ENCODE peak calls at places on chromosomes 12 and 14, in seven cellular contexts. One of them, this sample, is unnamed.

GRCh38 chr14:72472845-72473244 is 421.1 kb downstream of the DPF3 start:
- DNase-seq in tibial artery: no peak
- DNase-seq in ascending aorta: no peak
- DNase-seq in ovary: no peak
- DNase-seq in cardiac muscle cell: no peak
- DNase-seq in A673: peak; percentile 29
- DNase-seq in H9: no peak
- DNase-seq in this sample: no peak

GRCh38 chr14:103456167-103456835 is 66.3 kb downstream of the CKB start:
- DNase-seq in cardiac muscle cell: no peak
- DNase-seq in A673: peak; percentile 78
- DNase-seq in H9: no peak
- DNase-seq in tibial artery: no peak
- DNase-seq in ascending aorta: no peak
- DNase-seq in ovary: no peak
- DNase-seq in this sample: no peak

GRCh38 chr14:30443368-30444007 is 115.5 kb upstream of the G2E3 start:
- DNase-seq in A673: peak; percentile 59
- DNase-seq in ovary: no peak
- DNase-seq in tibial artery: no peak
- DNase-seq in ascending aorta: no peak
- DNase-seq in H9: no peak
- DNase-seq in cardiac muscle cell: peak; percentile 66
- DNase-seq in this sample: no peak

GRCh38 chr12:127107744-127108143 is 1159.2 kb upstream of the TMEM132C start:
- DNase-seq in A673: no peak
- DNase-seq in H9: no peak
- DNase-seq in tibial artery: no peak
- DNase-seq in cardiac muscle cell: no peak
- DNase-seq in ascending aorta: no peak
- DNase-seq in ovary: no peak
- DNase-seq in this sample: no peak

GRCh38 chr14:105168496-105168978 is at the start of gene JAG2:
- DNase-seq in tibial artery: no peak
- DNase-seq in cardiac muscle cell: peak; percentile 78
- DNase-seq in ascending aorta: no peak
- DNase-seq in H9: peak; percentile 73
- DNase-seq in ovary: no peak
- DNase-seq in A673: peak; percentile 73
- DNase-seq in this sample: no peak

GRCh38 chr12:18749381-18749957 is 11.6 kb downstream of the CAPZA3 start:
- DNase-seq in ovary: no peak
- DNase-seq in cardiac muscle cell: no peak
- DNase-seq in H9: no peak
- DNase-seq in A673: no peak
- DNase-seq in ascending aorta: no peak
- DNase-seq in tibial artery: no peak
- DNase-seq in this sample: no peak

GRCh38 chr12:2624543-2625266 is 170.1 kb upstream of the FKBP4 start:
- DNase-seq in ascending aorta: no peak
- DNase-seq in ovary: no peak
- DNase-seq in cardiac muscle cell: peak; percentile 41
- DNase-seq in tibial artery: no peak
- DNase-seq in H9: peak; percentile 87
- DNase-seq in A673: peak; percentile 85
- DNase-seq in this sample: no peak

GRCh38 chr12:120404271-120404670 is 33.6 kb upstream of the COX6A1 start:
- DNase-seq in ovary: no peak
- DNase-seq in A673: peak; percentile 22
- DNase-seq in ascending aorta: no peak
- DNase-seq in H9: no peak
- DNase-seq in tibial artery: no peak
- DNase-seq in cardiac muscle cell: no peak
- DNase-seq in this sample: no peak

GRCh38 chr12:110349521-110350151 is 53.9 kb downstream of the ANAPC7 start:
- DNase-seq in ovary: no peak
- DNase-seq in cardiac muscle cell: no peak
- DNase-seq in A673: peak; percentile 49
- DNase-seq in tibial artery: no peak
- DNase-seq in H9: no peak
- DNase-seq in ascending aorta: no peak
- DNase-seq in this sample: no peak

GRCh38 chr12:119444462-119445044 is 110.0 kb downstream of the CCDC60 start:
- DNase-seq in H9: peak; percentile 87
- DNase-seq in A673: peak; percentile 88
- DNase-seq in tibial artery: no peak
- DNase-seq in ovary: no peak
- DNase-seq in cardiac muscle cell: peak; percentile 77
- DNase-seq in ascending aorta: no peak
- DNase-seq in this sample: no peak

GRCh38 chr12:53602176-53602942 is 23.8 kb downstream of the ATF7 start:
- DNase-seq in ovary: no peak
- DNase-seq in tibial artery: no peak
- DNase-seq in cardiac muscle cell: no peak
- DNase-seq in A673: no peak
- DNase-seq in H9: no peak
- DNase-seq in ascending aorta: no peak
- DNase-seq in this sample: no peak

GRCh38 chr12:53600490-53601295 is 25.5 kb downstream of the ATF7 start:
- DNase-seq in ovary: no peak
- DNase-seq in cardiac muscle cell: no peak
- DNase-seq in A673: no peak
- DNase-seq in H9: no peak
- DNase-seq in tibial artery: no peak
- DNase-seq in ascending aorta: no peak
- DNase-seq in this sample: no peak

GRCh38 chr12:53601296-53601847 is 24.8 kb downstream of the ATF7 start:
- DNase-seq in tibial artery: no peak
- DNase-seq in A673: peak; percentile 50
- DNase-seq in H9: no peak
- DNase-seq in cardiac muscle cell: no peak
- DNase-seq in ascending aorta: no peak
- DNase-seq in ovary: no peak
- DNase-seq in this sample: no peak

GRCh38 chr12:53596920-53597363 is 29.2 kb downstream of the ATF7 start:
- DNase-seq in ascending aorta: no peak
- DNase-seq in cardiac muscle cell: peak; percentile 14
- DNase-seq in H9: no peak
- DNase-seq in A673: no peak
- DNase-seq in tibial artery: no peak
- DNase-seq in ovary: no peak
- DNase-seq in this sample: no peak

GRCh38 chr12:53599579-53599978 is 26.6 kb downstream of the ATF7 start:
- DNase-seq in A673: no peak
- DNase-seq in H9: no peak
- DNase-seq in ascending aorta: no peak
- DNase-seq in ovary: no peak
- DNase-seq in cardiac muscle cell: no peak
- DNase-seq in tibial artery: no peak
- DNase-seq in this sample: no peak
- TF ChIP-seq CTCF in A673: peak; percentile 47
- TF ChIP-seq CTCF in H9: no peak
- TF ChIP-seq CTCF in ascending aorta: no peak
- TF ChIP-seq CTCF in ovary: no peak
- TF ChIP-seq CTCF in cardiac muscle cell: peak; percentile 9
- TF ChIP-seq CTCF in tibial artery: no peak
- TF ChIP-seq CTCF in this sample: no peak

DNA sequence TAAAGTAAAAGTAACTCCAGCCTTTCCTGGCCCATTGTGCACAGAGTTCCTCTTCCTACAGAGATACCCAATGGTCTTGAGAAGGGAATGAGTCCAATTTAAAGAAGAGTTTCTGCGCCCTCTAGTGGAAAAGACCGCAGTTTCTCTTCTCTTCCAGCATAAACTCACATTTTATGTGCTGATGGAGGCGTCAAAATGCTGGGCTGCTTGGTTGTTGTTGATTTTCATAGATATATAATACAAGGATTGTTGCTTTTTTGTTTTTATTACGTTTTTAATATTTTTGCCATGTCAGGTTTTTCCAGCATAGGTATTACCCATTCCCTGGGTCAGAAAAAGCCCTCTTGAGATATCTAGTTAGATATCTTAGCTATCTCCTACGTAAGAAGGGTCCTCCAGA is 356.9 kb upstream of the STXBP6 start:
- DNase-seq in tibial artery: no peak
- DNase-seq in ascending aorta: no peak
- DNase-seq in A673: peak; percentile 83
- DNase-seq in cardiac muscle cell: peak; percentile 79
- DNase-seq in ovary: no peak
- DNase-seq in H9: peak; percentile 56
- DNase-seq in this sample: no peak
- TF ChIP-seq CTCF in tibial artery: no peak
- TF ChIP-seq CTCF in ascending aorta: no peak
- TF ChIP-seq CTCF in A673: peak; percentile 82
- TF ChIP-seq CTCF in cardiac muscle cell: peak; percentile 33
- TF ChIP-seq CTCF in ovary: no peak
- TF ChIP-seq CTCF in H9: peak; percentile 76
- TF ChIP-seq CTCF in this sample: peak; percentile 58

GRCh38 chr14:92456215-92457017 is 57.2 kb upstream of the RIN3 start:
- DNase-seq in H9: peak; percentile 83
- DNase-seq in A673: peak; percentile 20
- DNase-seq in tibial artery: no peak
- DNase-seq in cardiac muscle cell: peak; percentile 83
- DNase-seq in ovary: no peak
- DNase-seq in ascending aorta: peak; percentile 77
- DNase-seq in this sample: peak; percentile 81

GRCh38 chr14:92458959-92459478 is 54.6 kb upstream of the RIN3 start:
- DNase-seq in H9: peak; percentile 20
- DNase-seq in cardiac muscle cell: no peak
- DNase-seq in A673: no peak
- DNase-seq in ovary: no peak
- DNase-seq in tibial artery: no peak
- DNase-seq in ascending aorta: no peak
- DNase-seq in this sample: no peak

GRCh38 chr14:92455231-92455630 is 58.4 kb upstream of the RIN3 start:
- DNase-seq in tibial artery: no peak
- DNase-seq in H9: no peak
- DNase-seq in ovary: no peak
- DNase-seq in A673: no peak
- DNase-seq in cardiac muscle cell: no peak
- DNase-seq in ascending aorta: no peak
- DNase-seq in this sample: no peak

GRCh38 chr14:92458136-92458958 is 55.2 kb upstream of the RIN3 start:
- DNase-seq in ovary: no peak
- DNase-seq in A673: no peak
- DNase-seq in tibial artery: no peak
- DNase-seq in cardiac muscle cell: no peak
- DNase-seq in ascending aorta: no peak
- DNase-seq in H9: no peak
- DNase-seq in this sample: no peak

DNA sequence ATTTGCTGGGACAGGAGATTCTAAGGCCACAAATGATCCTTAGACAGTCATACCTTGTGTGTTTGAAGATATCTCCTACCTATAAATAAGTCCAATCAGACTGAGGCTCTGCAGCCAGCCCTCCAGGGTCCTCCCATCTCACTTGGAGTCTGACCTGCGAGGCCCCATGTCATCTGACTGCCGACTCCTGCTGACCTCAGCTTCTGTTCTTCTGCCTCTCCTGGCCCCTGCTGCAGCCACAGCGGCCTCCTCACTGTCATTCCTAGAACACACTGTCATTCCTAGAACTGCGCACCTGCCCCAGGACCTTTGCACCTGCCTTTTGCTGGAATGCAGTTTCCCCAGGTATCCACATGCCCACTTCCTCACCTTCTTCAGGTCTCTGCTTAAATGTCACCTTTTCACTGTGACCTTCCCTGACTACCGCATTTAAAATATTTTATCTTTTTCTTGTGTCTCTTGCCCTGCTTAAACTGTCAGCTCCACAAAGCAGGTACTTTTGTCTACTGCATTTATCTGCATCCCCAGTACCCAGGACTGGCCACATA is 56.5 kb upstream of the RIN3 start:
- DNase-seq in ovary: no peak
- DNase-seq in ascending aorta: no peak
- DNase-seq in H9: no peak
- DNase-seq in cardiac muscle cell: no peak
- DNase-seq in tibial artery: no peak
- DNase-seq in A673: no peak
- DNase-seq in this sample: no peak
- TF ChIP-seq CTCF in ovary: no peak
- TF ChIP-seq CTCF in ascending aorta: no peak
- TF ChIP-seq CTCF in H9: no peak
- TF ChIP-seq CTCF in cardiac muscle cell: no peak
- TF ChIP-seq CTCF in tibial artery: no peak
- TF ChIP-seq CTCF in A673: no peak
- TF ChIP-seq CTCF in this sample: peak; percentile 37

GRCh38 chr14:21894003-21894897 is 220.6 kb upstream of the OR4E1 start:
- DNase-seq in A673: peak; percentile 41
- DNase-seq in ascending aorta: no peak
- DNase-seq in tibial artery: no peak
- DNase-seq in H9: peak; percentile 59
- DNase-seq in ovary: no peak
- DNase-seq in cardiac muscle cell: peak; percentile 15
- DNase-seq in this sample: no peak
- TF ChIP-seq CTCF in A673: peak; percentile 73
- TF ChIP-seq CTCF in ascending aorta: no peak
- TF ChIP-seq CTCF in tibial artery: no peak
- TF ChIP-seq CTCF in H9: peak; percentile 72
- TF ChIP-seq CTCF in ovary: no peak
- TF ChIP-seq CTCF in cardiac muscle cell: peak; percentile 39
- TF ChIP-seq CTCF in this sample: peak; percentile 61

GRCh38 chr12:5902736-5903135 is 42.3 kb downstream of the ANO2 start:
- DNase-seq in H9: no peak
- DNase-seq in cardiac muscle cell: no peak
- DNase-seq in ovary: no peak
- DNase-seq in ascending aorta: no peak
- DNase-seq in tibial artery: no peak
- DNase-seq in A673: no peak
- DNase-seq in this sample: no peak

GRCh38 chr12:5900533-5901255 is 44.4 kb downstream of the ANO2 start:
- DNase-seq in ovary: no peak
- DNase-seq in tibial artery: no peak
- DNase-seq in H9: no peak
- DNase-seq in ascending aorta: no peak
- DNase-seq in cardiac muscle cell: no peak
- DNase-seq in A673: no peak
- DNase-seq in this sample: no peak

GRCh38 chr12:5904441-5904840 is 40.6 kb downstream of the ANO2 start:
- DNase-seq in H9: no peak
- DNase-seq in tibial artery: peak; percentile 55
- DNase-seq in ovary: no peak
- DNase-seq in cardiac muscle cell: no peak
- DNase-seq in ascending aorta: no peak
- DNase-seq in A673: no peak
- DNase-seq in this sample: no peak

GRCh38 chr12:5901416-5901815 is 43.6 kb downstream of the ANO2 start:
- DNase-seq in cardiac muscle cell: no peak
- DNase-seq in tibial artery: no peak
- DNase-seq in ovary: no peak
- DNase-seq in ascending aorta: no peak
- DNase-seq in A673: no peak
- DNase-seq in H9: no peak
- DNase-seq in this sample: no peak

GRCh38 chr12:5898874-5899273 is 46.2 kb downstream of the ANO2 start:
- DNase-seq in ascending aorta: no peak
- DNase-seq in cardiac muscle cell: no peak
- DNase-seq in ovary: no peak
- DNase-seq in A673: no peak
- DNase-seq in H9: peak; percentile 63
- DNase-seq in tibial artery: no peak
- DNase-seq in this sample: no peak
- TF ChIP-seq CTCF in ascending aorta: no peak
- TF ChIP-seq CTCF in cardiac muscle cell: no peak
- TF ChIP-seq CTCF in ovary: no peak
- TF ChIP-seq CTCF in A673: no peak
- TF ChIP-seq CTCF in H9: peak; percentile 68
- TF ChIP-seq CTCF in tibial artery: no peak
- TF ChIP-seq CTCF in this sample: no peak

GRCh38 chr12:123390415-123391093 is 6.6 kb downstream of the KMT5A start:
- DNase-seq in ascending aorta: no peak
- DNase-seq in tibial artery: no peak
- DNase-seq in cardiac muscle cell: no peak
- DNase-seq in ovary: no peak
- DNase-seq in A673: peak; percentile 26
- DNase-seq in H9: no peak
- DNase-seq in this sample: no peak
- TF ChIP-seq CTCF in ascending aorta: no peak
- TF ChIP-seq CTCF in tibial artery: no peak
- TF ChIP-seq CTCF in cardiac muscle cell: no peak
- TF ChIP-seq CTCF in ovary: no peak
- TF ChIP-seq CTCF in A673: no peak
- TF ChIP-seq CTCF in H9: no peak
- TF ChIP-seq CTCF in this sample: no peak

This sample was measured in CD14-positive monocyte.